ENCODE peak calls at places on chromosomes 3 and 15, in four cellular contexts. One of them, this sample, is unnamed.

GRCh38 chr15:43795997-43796396 is 3.9 kb downstream of the SERF2 start:
- DNase-seq in HepG2: no peak
- DNase-seq in K562: no peak
- DNase-seq in A549: no peak
- DNase-seq in this sample: no peak

GRCh38 chr3:3847994-3848970 is 49.1 kb downstream of the LRRN1 start:
- DNase-seq in HepG2: no peak
- DNase-seq in A549: no peak
- DNase-seq in K562: no peak
- DNase-seq in this sample: no peak

GRCh38 chr3:14158370-14158769 is 20.0 kb downstream of the XPC start:
- DNase-seq in K562: no peak
- DNase-seq in A549: no peak
- DNase-seq in HepG2: no peak
- DNase-seq in this sample: no peak

GRCh38 chr3:79052054-79052681 is 715.6 kb downstream of the ROBO1 start:
- DNase-seq in HepG2: peak; percentile 40
- DNase-seq in K562: no peak
- DNase-seq in A549: no peak
- DNase-seq in this sample: no peak

GRCh38 chr3:149393355-149394165 is 16.1 kb upstream of the TM4SF1 start:
- DNase-seq in A549: peak; percentile 71
- DNase-seq in K562: peak; percentile 40
- DNase-seq in HepG2: peak; percentile 81
- DNase-seq in this sample: peak; percentile 15

GRCh38 chr3:129442486-129442885 is 2.5 kb downstream of the IFT122 start:
- DNase-seq in K562: no peak
- DNase-seq in HepG2: no peak
- DNase-seq in A549: no peak
- DNase-seq in this sample: no peak

GRCh38 chr3:73479325-73479724 is 145.4 kb downstream of the PDZRN3 start:
- DNase-seq in HepG2: no peak
- DNase-seq in K562: no peak
- DNase-seq in A549: no peak
- DNase-seq in this sample: no peak

GRCh38 chr15:91099616-91100560 is at the start of gene SV2B:
- DNase-seq in K562: no peak
- DNase-seq in HepG2: no peak
- DNase-seq in A549: no peak
- DNase-seq in this sample: no peak

GRCh38 chr3:195544634-195545033 is 1.5 kb upstream of the PPP1R2 start:
- DNase-seq in K562: no peak
- DNase-seq in HepG2: no peak
- DNase-seq in A549: no peak
- DNase-seq in this sample: no peak

GRCh38 chr3:32480596-32480995 is 22.1 kb downstream of the CMTM6 start:
- DNase-seq in K562: no peak
- DNase-seq in A549: no peak
- DNase-seq in HepG2: no peak
- DNase-seq in this sample: no peak

GRCh38 chr3:30657914-30658313 is 51.5 kb downstream of the TGFBR2 start:
- DNase-seq in HepG2: no peak
- DNase-seq in A549: no peak
- DNase-seq in K562: no peak
- DNase-seq in this sample: no peak

GRCh38 chr15:68775671-68776476 is 44.8 kb downstream of the ANP32A start:
- DNase-seq in K562: no peak
- DNase-seq in HepG2: no peak
- DNase-seq in A549: no peak
- DNase-seq in this sample: no peak

GRCh38 chr3:171772427-171773056 is 37.7 kb downstream of the PLD1 start:
- DNase-seq in K562: peak; percentile 31
- DNase-seq in HepG2: peak; percentile 46
- DNase-seq in A549: peak; percentile 38
- DNase-seq in this sample: no peak

GRCh38 chr3:134333522-134334181 is 40.6 kb downstream of the AMOTL2 start:
- DNase-seq in K562: no peak
- DNase-seq in A549: no peak
- DNase-seq in HepG2: peak; percentile 45
- DNase-seq in this sample: no peak

GRCh38 chr15:94840794-94841587 is 609.6 kb downstream of the MCTP2 start:
- DNase-seq in K562: no peak
- DNase-seq in HepG2: no peak
- DNase-seq in A549: no peak
- DNase-seq in this sample: no peak

GRCh38 chr3:63228087-63228486 is 50.0 kb upstream of the SYNPR start:
- DNase-seq in K562: no peak
- DNase-seq in HepG2: no peak
- DNase-seq in A549: no peak
- DNase-seq in this sample: no peak

GRCh38 chr3:63231556-63231955 is 46.6 kb upstream of the SYNPR start:
- DNase-seq in A549: no peak
- DNase-seq in K562: no peak
- DNase-seq in HepG2: no peak
- DNase-seq in this sample: no peak

GRCh38 chr3:63232764-63233396 is 45.2 kb upstream of the SYNPR start:
- DNase-seq in HepG2: no peak
- DNase-seq in K562: no peak
- DNase-seq in A549: no peak
- DNase-seq in this sample: no peak

GRCh38 chr3:63230146-63230545 is 48.0 kb upstream of the SYNPR start:
- DNase-seq in HepG2: no peak
- DNase-seq in K562: no peak
- DNase-seq in A549: no peak
- DNase-seq in this sample: no peak

GRCh38 chr3:63228677-63229076 is 49.4 kb upstream of the SYNPR start:
- DNase-seq in A549: peak; percentile 2
- DNase-seq in K562: peak; percentile 25
- DNase-seq in HepG2: peak; percentile 16
- DNase-seq in this sample: no peak
- TF ChIP-seq POLR2AphosphoS2 in A549: no peak
- TF ChIP-seq POLR2AphosphoS2 in K562: no peak
- TF ChIP-seq POLR2AphosphoS2 in HepG2: no peak
- TF ChIP-seq POLR2AphosphoS2 in this sample: no peak

GRCh38 chr3:256501-256900 is 59.9 kb downstream of the CHL1 start:
- DNase-seq in K562: no peak
- DNase-seq in HepG2: no peak
- DNase-seq in A549: no peak
- DNase-seq in this sample: no peak
- TF ChIP-seq POLR2AphosphoS2 in K562: no peak
- TF ChIP-seq POLR2AphosphoS2 in HepG2: no peak
- TF ChIP-seq POLR2AphosphoS2 in A549: no peak
- TF ChIP-seq POLR2AphosphoS2 in this sample: no peak

GRCh38 chr3:131848111-131848510 is 186.7 kb downstream of the CPNE4 start:
- DNase-seq in A549: no peak
- DNase-seq in HepG2: no peak
- DNase-seq in K562: no peak
- DNase-seq in this sample: no peak

GRCh38 chr3:131849640-131850039 is 185.2 kb downstream of the CPNE4 start:
- DNase-seq in A549: no peak
- DNase-seq in HepG2: no peak
- DNase-seq in K562: no peak
- DNase-seq in this sample: no peak

GRCh38 chr3:131856171-131856570 is 178.6 kb downstream of the CPNE4 start:
- DNase-seq in K562: no peak
- DNase-seq in HepG2: no peak
- DNase-seq in A549: no peak
- DNase-seq in this sample: no peak

GRCh38 chr3:131846296-131846924 is 188.4 kb downstream of the CPNE4 start:
- DNase-seq in HepG2: no peak
- DNase-seq in K562: no peak
- DNase-seq in A549: no peak
- DNase-seq in this sample: no peak

DNA sequence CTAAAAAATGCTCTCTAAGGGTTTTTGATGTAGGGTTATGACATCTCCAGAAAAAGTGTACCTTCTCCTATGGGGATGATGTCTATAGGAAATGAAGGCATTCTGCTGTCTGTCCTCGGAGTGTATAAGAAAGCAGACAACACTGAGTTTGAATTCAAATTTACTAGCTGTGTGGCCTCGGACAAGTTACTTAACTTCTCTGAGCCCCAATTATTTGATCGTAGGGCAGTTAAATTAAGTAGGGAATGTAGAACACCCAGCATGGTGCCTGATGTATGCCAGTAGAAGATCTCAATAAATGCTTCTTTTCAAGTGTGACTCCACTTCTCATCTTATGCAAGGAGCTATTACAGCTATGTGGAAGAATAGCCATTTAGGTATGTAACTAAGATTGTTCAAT is 184.6 kb downstream of the CPNE4 start:
- DNase-seq in A549: no peak
- DNase-seq in HepG2: no peak
- DNase-seq in K562: no peak
- DNase-seq in this sample: no peak
- TF ChIP-seq POLR2AphosphoS2 in A549: no peak
- TF ChIP-seq POLR2AphosphoS2 in HepG2: no peak
- TF ChIP-seq POLR2AphosphoS2 in K562: no peak
- TF ChIP-seq POLR2AphosphoS2 in this sample: no peak

GRCh38 chr3:152267831-152268500 is 763 bp upstream of the MBNL1 start:
- DNase-seq in K562: no peak
- DNase-seq in A549: no peak
- DNase-seq in HepG2: no peak
- DNase-seq in this sample: no peak
- TF ChIP-seq POLR2AphosphoS2 in K562: no peak
- TF ChIP-seq POLR2AphosphoS2 in A549: no peak
- TF ChIP-seq POLR2AphosphoS2 in HepG2: no peak
- TF ChIP-seq POLR2AphosphoS2 in this sample: no peak

GRCh38 chr3:23644741-23645140 is 161.0 kb upstream of the UBE2E1 start:
- DNase-seq in K562: no peak
- DNase-seq in A549: no peak
- DNase-seq in HepG2: no peak
- DNase-seq in this sample: no peak

GRCh38 chr3:23648326-23648964 is 157.3 kb upstream of the UBE2E1 start:
- DNase-seq in A549: no peak
- DNase-seq in K562: no peak
- DNase-seq in HepG2: no peak
- DNase-seq in this sample: no peak

GRCh38 chr3:23645533-23646196 is 160.1 kb upstream of the UBE2E1 start:
- DNase-seq in HepG2: no peak
- DNase-seq in A549: no peak
- DNase-seq in K562: no peak
- DNase-seq in this sample: no peak

GRCh38 chr3:23647706-23648258 is 158.0 kb upstream of the UBE2E1 start:
- DNase-seq in A549: no peak
- DNase-seq in K562: no peak
- DNase-seq in HepG2: no peak
- DNase-seq in this sample: no peak

DNA sequence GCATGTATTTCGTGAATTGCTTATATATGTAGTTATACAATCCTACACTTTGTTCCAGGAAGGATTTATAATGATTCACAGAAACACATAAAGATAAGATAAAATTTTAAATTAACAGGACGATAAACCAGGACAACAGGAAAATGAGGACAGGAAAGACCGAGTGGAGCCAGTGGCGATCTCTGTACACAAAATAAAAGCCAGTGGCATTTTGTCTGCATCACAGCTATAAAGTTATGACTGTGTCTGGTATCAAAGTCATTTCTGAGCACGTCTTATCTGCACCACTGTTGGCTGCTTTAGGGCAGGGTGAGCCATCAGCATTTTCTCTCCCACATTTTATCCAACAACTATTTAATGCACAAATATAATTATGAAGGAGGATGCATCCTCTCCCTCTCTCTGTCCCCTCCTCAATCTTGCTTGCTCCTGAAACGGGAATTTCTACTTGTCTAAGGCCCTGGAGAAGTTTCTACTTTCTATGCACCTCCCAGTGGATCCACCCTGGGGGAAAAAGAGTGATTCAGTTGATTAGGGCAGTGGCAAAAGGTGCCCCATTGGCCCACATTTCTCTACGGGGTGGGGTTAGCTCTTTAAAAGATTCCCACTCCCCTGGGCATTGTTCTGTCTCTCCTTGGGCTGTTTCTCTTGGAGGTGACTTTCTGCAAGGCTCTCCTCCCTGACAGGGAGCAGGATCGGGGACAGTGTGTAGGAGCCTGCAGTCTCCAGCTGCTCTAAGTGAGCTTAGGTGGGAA is 159.4 kb upstream of the UBE2E1 start:
- DNase-seq in K562: no peak
- DNase-seq in HepG2: no peak
- DNase-seq in A549: no peak
- DNase-seq in this sample: no peak
- TF ChIP-seq POLR2AphosphoS2 in K562: no peak
- TF ChIP-seq POLR2AphosphoS2 in HepG2: no peak
- TF ChIP-seq POLR2AphosphoS2 in A549: no peak
- TF ChIP-seq POLR2AphosphoS2 in this sample: no peak

DNA sequence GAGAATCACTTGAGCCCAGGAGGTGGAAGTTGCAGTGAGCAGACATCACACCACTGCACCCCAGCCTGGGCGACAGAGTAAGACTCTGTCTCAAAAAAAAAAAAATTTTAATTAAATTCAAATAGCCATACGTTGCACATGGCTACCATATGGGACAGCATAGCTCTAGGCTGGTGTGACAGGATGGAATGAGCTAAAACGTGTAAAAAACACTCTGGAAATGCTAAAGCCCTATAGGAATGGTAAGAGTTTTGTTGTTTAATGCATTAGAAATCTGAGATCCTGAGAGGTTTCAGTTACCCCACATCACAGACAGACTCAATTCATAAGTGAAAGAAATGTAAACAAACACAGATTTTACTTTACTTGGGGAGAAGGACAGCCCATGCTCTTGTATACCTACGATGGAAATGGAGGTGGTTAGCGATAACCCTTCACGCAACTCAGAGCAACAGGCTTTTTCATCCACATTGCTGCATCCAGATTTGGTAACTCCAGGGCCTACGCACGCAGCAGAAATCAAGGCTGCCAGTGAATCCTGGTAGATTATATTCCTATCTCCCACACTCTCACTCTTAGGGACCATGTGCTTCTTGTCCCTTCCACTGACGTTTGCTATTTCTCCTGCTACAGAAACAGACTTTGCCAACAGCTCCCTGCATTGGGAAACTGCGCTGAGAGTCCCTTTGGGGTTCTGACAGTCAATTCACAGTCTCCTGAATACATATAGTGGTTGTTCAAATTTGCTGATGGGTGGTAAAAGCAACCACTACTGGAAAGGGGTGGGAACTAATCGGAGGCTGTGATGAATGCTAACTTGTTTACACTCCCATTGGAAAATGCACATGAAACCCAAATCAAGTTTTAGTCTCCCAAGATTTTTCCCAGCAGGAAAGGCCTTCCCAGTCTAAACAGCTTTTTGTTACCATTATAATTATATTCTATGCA is 3.1 kb downstream of the SH3BP5 start:
- DNase-seq in HepG2: no peak
- DNase-seq in A549: no peak
- DNase-seq in K562: no peak
- DNase-seq in this sample: no peak
- TF ChIP-seq POLR2AphosphoS2 in HepG2: no peak
- TF ChIP-seq POLR2AphosphoS2 in A549: no peak
- TF ChIP-seq POLR2AphosphoS2 in K562: no peak
- TF ChIP-seq POLR2AphosphoS2 in this sample: no peak

This sample was measured in GM12878.